ENCODE peak calls at places on chromosomes 7 and 10, in ten cellular contexts. M, N, T, Z, S, G, K, E, Q and J are unnamed samples.

GRCh38 chr10:24214762-24215161 is 5.8 kb downstream of the KIAA1217 start:
- DNase-seq in E (no peak), Q (no peak), G (no peak), T (no peak), S (no peak), M (no peak), N (no peak), K (no peak), Z (no peak), J (no peak)

GRCh38 chr10:46528171-46528671 is 28.2 kb downstream of the GPRIN2 start:
- DNase-seq in Z (no peak), M (no peak), E (no peak), S (no peak), G (peak), Q (peak), K (no peak), T (no peak), N (no peak), J (no peak)

GRCh38 chr7:87231243-87231642 is 11.7 kb upstream of the TMEM243 start:
- DNase-seq in T (peak), Z (no peak), G (no peak), N (peak), Q (no peak), M (no peak), K (no peak), S (no peak), E (no peak), J (no peak)

GRCh38 chr7:65448824-65449504 is 75.3 kb downstream of the ZNF92 start:
- DNase-seq in T (no peak), N (no peak), M (peak), G (no peak), K (no peak), Q (no peak), E (no peak), Z (peak), S (no peak), J (no peak)

GRCh38 chr7:158828343-158829020 is 827 bp downstream of the ESYT2 start:
- DNase-seq in G (peak), E (peak), N (no peak), Z (no peak), Q (no peak), M (no peak), S (no peak), T (no peak), K (peak), J (peak)

GRCh38 chr10:122267849-122268737 is 3.0 kb upstream of the BTBD16 start:
- DNase-seq in N (peak), Z (no peak), M (no peak), G (peak), S (peak), K (peak), T (no peak), Q (peak), E (peak), J (peak)

GRCh38 chr7:91836065-91836368 is 44.5 kb downstream of the MTERF1 start:
- DNase-seq in N (no peak), Z (no peak), E (no peak), T (peak), Q (no peak), K (no peak), M (no peak), G (no peak), S (no peak), J (no peak)

GRCh38 chr10:114332301-114332797 is 72.0 kb downstream of the AFAP1L2 start:
- DNase-seq in K (no peak), N (no peak), Q (no peak), E (no peak), Z (no peak), S (no peak), G (no peak), M (no peak), T (no peak), J (no peak)

GRCh38 chr10:44393834-44394547 is 9.1 kb upstream of the CXCL12 start:
- DNase-seq in S (no peak), N (no peak), K (no peak), Z (no peak), M (no peak), Q (no peak), G (no peak), E (no peak), T (no peak), J (no peak)

GRCh38 chr10:124157286-124157685 is 63.9 kb upstream of the CHST15 start:
- DNase-seq in Z (no peak), Q (no peak), K (no peak), M (no peak), T (no peak), E (no peak), N (no peak), G (no peak), S (no peak), J (no peak)

GRCh38 chr7:105745681-105746330 is 130.6 kb downstream of the ATXN7L1 start:
- DNase-seq in K (no peak), M (no peak), Q (no peak), G (no peak), S (no peak), T (no peak), Z (no peak), N (no peak), E (no peak), J (no peak)

GRCh38 chr7:36207451-36208291 is 54.6 kb downstream of the EEPD1 start:
- DNase-seq in T (no peak), Q (no peak), M (peak), S (no peak), N (peak), G (peak), E (peak), K (no peak), Z (peak), J (no peak)

GRCh38 chr7:139648941-139649425 is 125.5 kb downstream of the CLEC2L start:
- DNase-seq in E (no peak), N (no peak), G (no peak), K (no peak), Q (peak), T (no peak), Z (no peak), S (no peak), M (no peak), J (peak)

GRCh38 chr7:12481722-12482121 is 78.1 kb upstream of the VWDE start:
- DNase-seq in T (no peak), K (no peak), N (no peak), Q (no peak), S (no peak), E (no peak), Z (no peak), G (no peak), M (no peak), J (no peak)

GRCh38 chr10:64116731-64117130 is 595.5 kb downstream of the REEP3 start:
- DNase-seq in E (no peak), N (no peak), S (no peak), Z (no peak), M (no peak), Q (no peak), G (no peak), T (no peak), K (no peak), J (no peak)

GRCh38 chr7:155300641-155301452 is 3.2 kb downstream of the INSIG1 start:
- DNase-seq in N (no peak), G (no peak), E (no peak), M (no peak), Z (no peak), Q (no peak), T (no peak), K (no peak), S (no peak), J (no peak)

GRCh38 chr10:52316500-52316899 is 2.4 kb downstream of the DKK1 start:
- DNase-seq in N (no peak), M (no peak), Q (no peak), K (no peak), T (no peak), Z (no peak), S (no peak), E (no peak), G (no peak), J (no peak)

GRCh38 chr10:9605231-9605630 is 1412.4 kb upstream of the CELF2 start:
- DNase-seq in G (no peak), K (no peak), Q (no peak), T (no peak), M (no peak), N (no peak), E (no peak), S (no peak), Z (no peak), J (no peak)

GRCh38 chr7:91683823-91684222 is 196.7 kb downstream of the MTERF1 start:
- DNase-seq in S (no peak), Z (peak), E (no peak), Q (no peak), K (no peak), T (no peak), N (no peak), G (no peak), M (peak), J (no peak)

GRCh38 chr7:131527462-131527861 is 29.0 kb downstream of the PODXL start:
- DNase-seq in Z (no peak), N (no peak), E (no peak), S (no peak), K (no peak), G (no peak), M (no peak), Q (no peak), T (no peak), J (no peak)

GRCh38 chr10:72889391-72889831 is 4.1 kb upstream of the OIT3 start:
- DNase-seq in Z (no peak), K (no peak), N (peak), Q (no peak), G (no peak), M (no peak), S (no peak), E (no peak), T (peak), J (no peak)

GRCh38 chr10:33749042-33749441 is 414.6 kb upstream of the NRP1 start:
- DNase-seq in N (no peak), G (no peak), T (no peak), Q (no peak), K (no peak), S (no peak), M (no peak), E (peak), Z (no peak), J (no peak)

GRCh38 chr7:139777304-139777890 is 401 bp downstream of the HIPK2 start:
- DNase-seq in S (no peak), T (peak), E (peak), Q (no peak), G (no peak), Z (no peak), N (peak), K (peak), M (no peak), J (peak)

GRCh38 chr7:27154901-27155815 is 1.3 kb downstream of the HOXA7 start:
- DNase-seq in T (no peak), E (no peak), Q (peak), K (no peak), G (no peak), S (no peak), N (no peak), M (no peak), Z (no peak), J (peak)

GRCh38 chr7:95303501-95303900 is 20.8 kb downstream of the PON1 start:
- DNase-seq in K (no peak), G (no peak), S (no peak), E (no peak), Z (no peak), Q (no peak), N (no peak), T (no peak), M (no peak), J (no peak)

GRCh38 chr10:110868981-110869380 is 2.7 kb upstream of the PDCD4 start:
- DNase-seq in M (no peak), Q (no peak), N (no peak), K (no peak), Z (no peak), G (no peak), E (no peak), T (no peak), S (no peak), J (peak)